ENCODE peak calls at places on chromosomes 12 and 14, in eight cellular contexts. One of them, this sample, is unnamed.

GRCh38 chr12:98456583-98457573 is 58.5 kb upstream of the TMPO start:
- DNase-seq in A549: no peak
- DNase-seq in HCT116: no peak
- DNase-seq in HepG2: no peak
- DNase-seq in endothelial cell of umbilical vein: peak
- DNase-seq in GM12878: no peak
- DNase-seq in K562: peak
- DNase-seq in H1: peak
- DNase-seq in this sample: peak

GRCh38 chr14:68282479-68283377 is 463.1 kb downstream of the RAD51B start:
- DNase-seq in A549: no peak
- DNase-seq in HCT116: no peak
- DNase-seq in HepG2: peak
- DNase-seq in endothelial cell of umbilical vein: no peak
- DNase-seq in GM12878: peak
- DNase-seq in K562: no peak
- DNase-seq in H1: no peak
- DNase-seq in this sample: no peak

GRCh38 chr12:12735301-12735700 is 18.1 kb downstream of the CDKN1B start:
- DNase-seq in A549: no peak
- DNase-seq in HCT116: no peak
- DNase-seq in HepG2: no peak
- DNase-seq in endothelial cell of umbilical vein: peak
- DNase-seq in GM12878: no peak
- DNase-seq in K562: no peak
- DNase-seq in H1: no peak
- DNase-seq in this sample: no peak

GRCh38 chr14:96756745-96757144 is 40.4 kb upstream of the VRK1 start:
- DNase-seq in A549: no peak
- DNase-seq in HCT116: no peak
- DNase-seq in HepG2: no peak
- DNase-seq in endothelial cell of umbilical vein: no peak
- DNase-seq in GM12878: no peak
- DNase-seq in K562: peak
- DNase-seq in H1: no peak
- DNase-seq in this sample: no peak

GRCh38 chr14:23910081-23910875 is 43.3 kb upstream of the DHRS4 start:
- DNase-seq in A549: peak
- DNase-seq in HCT116: peak
- DNase-seq in HepG2: peak
- DNase-seq in endothelial cell of umbilical vein: peak
- DNase-seq in GM12878: no peak
- DNase-seq in K562: peak
- DNase-seq in H1: peak
- DNase-seq in this sample: peak

GRCh38 chr12:32906407-32907165 is 10.0 kb upstream of the PKP2 start:
- DNase-seq in A549: no peak
- DNase-seq in HCT116: no peak
- DNase-seq in HepG2: peak
- DNase-seq in endothelial cell of umbilical vein: no peak
- DNase-seq in GM12878: peak
- DNase-seq in K562: no peak
- DNase-seq in H1: no peak
- DNase-seq in this sample: no peak

GRCh38 chr12:120262852-120263724 is 2.4 kb downstream of the PXN start:
- DNase-seq in A549: no peak
- DNase-seq in HCT116: no peak
- DNase-seq in HepG2: no peak
- DNase-seq in endothelial cell of umbilical vein: peak
- DNase-seq in GM12878: no peak
- DNase-seq in K562: no peak
- DNase-seq in H1: no peak
- DNase-seq in this sample: no peak

GRCh38 chr14:101876539-101876938 is 87.8 kb upstream of the DYNC1H1 start:
- DNase-seq in A549: no peak
- DNase-seq in HCT116: no peak
- DNase-seq in HepG2: no peak
- DNase-seq in endothelial cell of umbilical vein: peak
- DNase-seq in GM12878: peak
- DNase-seq in K562: no peak
- DNase-seq in H1: no peak
- DNase-seq in this sample: peak

GRCh38 chr14:90398315-90398811 is 1.5 kb downstream of the CALM1 start:
- DNase-seq in A549: peak
- DNase-seq in HCT116: no peak
- DNase-seq in HepG2: no peak
- DNase-seq in endothelial cell of umbilical vein: peak
- DNase-seq in GM12878: no peak
- DNase-seq in K562: peak
- DNase-seq in H1: no peak
- DNase-seq in this sample: peak

GRCh38 chr12:7959278-7960063 is 23.5 kb upstream of the SLC2A3 start:
- DNase-seq in A549: no peak
- DNase-seq in HCT116: no peak
- DNase-seq in HepG2: peak
- DNase-seq in endothelial cell of umbilical vein: peak
- DNase-seq in GM12878: peak
- DNase-seq in K562: peak
- DNase-seq in H1: peak
- DNase-seq in this sample: peak

GRCh38 chr12:6494351-6494743 is 445 bp downstream of the NCAPD2 start:
- DNase-seq in A549: no peak
- DNase-seq in HCT116: no peak
- DNase-seq in HepG2: no peak
- DNase-seq in endothelial cell of umbilical vein: no peak
- DNase-seq in GM12878: no peak
- DNase-seq in K562: no peak
- DNase-seq in H1: no peak
- DNase-seq in this sample: no peak

GRCh38 chr14:72679591-72680151 is 214.2 kb downstream of the DPF3 start:
- DNase-seq in A549: no peak
- DNase-seq in HCT116: no peak
- DNase-seq in HepG2: no peak
- DNase-seq in endothelial cell of umbilical vein: peak
- DNase-seq in GM12878: no peak
- DNase-seq in K562: no peak
- DNase-seq in H1: no peak
- DNase-seq in this sample: no peak

GRCh38 chr12:116864371-116865160 is 16.7 kb downstream of the HRK start:
- DNase-seq in A549: peak
- DNase-seq in HCT116: no peak
- DNase-seq in HepG2: peak
- DNase-seq in endothelial cell of umbilical vein: no peak
- DNase-seq in GM12878: no peak
- DNase-seq in K562: no peak
- DNase-seq in H1: no peak
- DNase-seq in this sample: no peak

GRCh38 chr14:97626088-97626487 is 828.9 kb downstream of the VRK1 start:
- DNase-seq in A549: no peak
- DNase-seq in HCT116: no peak
- DNase-seq in HepG2: no peak
- DNase-seq in endothelial cell of umbilical vein: no peak
- DNase-seq in GM12878: no peak
- DNase-seq in K562: no peak
- DNase-seq in H1: no peak
- DNase-seq in this sample: no peak

GRCh38 chr12:94982456-94982855 is 21.0 kb downstream of the NDUFA12 start:
- DNase-seq in A549: no peak
- DNase-seq in HCT116: no peak
- DNase-seq in HepG2: no peak
- DNase-seq in endothelial cell of umbilical vein: no peak
- DNase-seq in GM12878: no peak
- DNase-seq in K562: no peak
- DNase-seq in H1: no peak
- DNase-seq in this sample: no peak

GRCh38 chr14:59067135-59067894 is 121.2 kb upstream of the DAAM1 start:
- DNase-seq in A549: peak
- DNase-seq in HCT116: no peak
- DNase-seq in HepG2: no peak
- DNase-seq in endothelial cell of umbilical vein: no peak
- DNase-seq in GM12878: no peak
- DNase-seq in K562: no peak
- DNase-seq in H1: no peak
- DNase-seq in this sample: peak

DNA sequence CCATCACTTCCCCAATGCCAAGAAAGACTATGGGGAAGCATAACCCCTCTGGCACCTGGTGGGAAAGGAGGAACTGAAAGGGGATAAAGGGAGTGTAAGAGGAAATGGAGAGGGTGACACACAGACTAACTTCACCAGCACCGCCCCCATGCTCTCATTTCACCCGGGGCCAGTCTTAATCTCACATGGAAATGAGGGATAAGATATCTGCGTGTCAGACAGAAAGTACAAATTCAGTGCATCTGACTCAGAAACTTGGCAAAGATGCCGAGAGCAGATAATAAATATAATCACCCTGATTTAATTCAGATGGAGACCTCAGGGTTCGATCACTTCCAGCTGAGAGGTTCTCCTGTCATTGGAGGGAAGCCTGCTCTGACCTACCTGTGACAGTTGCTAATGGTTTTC is 191.6 kb downstream of the DUSP6 start:
- DNase-seq in A549: peak
- DNase-seq in HCT116: no peak
- DNase-seq in HepG2: no peak
- DNase-seq in endothelial cell of umbilical vein: peak
- DNase-seq in GM12878: no peak
- DNase-seq in K562: no peak
- DNase-seq in H1: no peak
- DNase-seq in this sample: peak
- TF ChIP-seq MAX in A549: no peak
- TF ChIP-seq MAX in HCT116: no peak
- TF ChIP-seq MAX in HepG2: no peak
- TF ChIP-seq MAX in endothelial cell of umbilical vein: no peak
- TF ChIP-seq MAX in GM12878: no peak
- TF ChIP-seq MAX in K562: no peak
- TF ChIP-seq MAX in H1: no peak
- TF ChIP-seq MAX in this sample: peak

DNA sequence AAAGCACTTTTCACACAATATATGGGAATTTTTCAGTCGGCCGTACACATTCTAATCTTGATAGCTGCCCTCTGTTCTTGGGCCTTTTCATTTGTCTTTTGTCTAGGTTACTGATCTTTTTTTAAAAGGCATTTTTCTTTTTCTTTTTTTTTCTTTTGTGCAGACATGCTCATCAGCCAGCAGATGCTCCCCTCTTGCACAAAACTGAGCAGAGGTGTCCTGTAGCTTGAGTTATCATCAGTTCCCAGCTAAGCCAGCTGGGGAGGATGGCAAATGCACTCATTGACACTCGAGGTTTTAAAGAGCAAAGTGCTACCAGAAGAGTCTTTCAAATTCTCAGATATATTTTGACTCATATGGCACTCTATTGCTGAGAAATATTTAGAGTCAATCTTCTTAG is 913.9 kb upstream of the SEL1L start:
- DNase-seq in A549: no peak
- DNase-seq in HCT116: no peak
- DNase-seq in HepG2: no peak
- DNase-seq in endothelial cell of umbilical vein: no peak
- DNase-seq in GM12878: no peak
- DNase-seq in K562: no peak
- DNase-seq in H1: no peak
- DNase-seq in this sample: no peak
- TF ChIP-seq CTCF in A549: no peak
- TF ChIP-seq CTCF in HCT116: no peak
- TF ChIP-seq CTCF in HepG2: no peak
- TF ChIP-seq CTCF in endothelial cell of umbilical vein: no peak
- TF ChIP-seq CTCF in GM12878: no peak
- TF ChIP-seq CTCF in K562: no peak
- TF ChIP-seq CTCF in H1: no peak
- TF ChIP-seq CTCF in this sample: no peak

GRCh38 chr12:123479442-123480180 is 21.7 kb downstream of the SNRNP35 start:
- DNase-seq in A549: no peak
- DNase-seq in HCT116: no peak
- DNase-seq in HepG2: no peak
- DNase-seq in endothelial cell of umbilical vein: peak
- DNase-seq in GM12878: no peak
- DNase-seq in K562: no peak
- DNase-seq in H1: no peak
- DNase-seq in this sample: no peak
- TF ChIP-seq POLR2A in A549: no peak
- TF ChIP-seq POLR2A in HCT116: no peak
- TF ChIP-seq POLR2A in HepG2: no peak
- TF ChIP-seq POLR2A in endothelial cell of umbilical vein: no peak
- TF ChIP-seq POLR2A in GM12878: no peak
- TF ChIP-seq POLR2A in K562: no peak
- TF ChIP-seq POLR2A in H1: no peak
- TF ChIP-seq POLR2A in this sample: no peak

GRCh38 chr14:105852378-105853088 is 326.1 kb downstream of the TMEM121 start:
- DNase-seq in A549: no peak
- DNase-seq in HCT116: no peak
- DNase-seq in HepG2: no peak
- DNase-seq in endothelial cell of umbilical vein: no peak
- DNase-seq in GM12878: no peak
- DNase-seq in K562: no peak
- DNase-seq in H1: no peak
- DNase-seq in this sample: no peak

GRCh38 chr14:105849933-105850626 is 323.7 kb downstream of the TMEM121 start:
- DNase-seq in A549: no peak
- DNase-seq in HCT116: no peak
- DNase-seq in HepG2: no peak
- DNase-seq in endothelial cell of umbilical vein: no peak
- DNase-seq in GM12878: no peak
- DNase-seq in K562: no peak
- DNase-seq in H1: no peak
- DNase-seq in this sample: no peak

GRCh38 chr14:105851716-105852377 is 325.5 kb downstream of the TMEM121 start:
- DNase-seq in A549: no peak
- DNase-seq in HCT116: no peak
- DNase-seq in HepG2: no peak
- DNase-seq in endothelial cell of umbilical vein: no peak
- DNase-seq in GM12878: no peak
- DNase-seq in K562: no peak
- DNase-seq in H1: no peak
- DNase-seq in this sample: no peak

GRCh38 chr14:105853089-105853906 is 326.9 kb downstream of the TMEM121 start:
- DNase-seq in A549: no peak
- DNase-seq in HCT116: no peak
- DNase-seq in HepG2: no peak
- DNase-seq in endothelial cell of umbilical vein: no peak
- DNase-seq in GM12878: peak
- DNase-seq in K562: no peak
- DNase-seq in H1: no peak
- DNase-seq in this sample: peak

DNA sequence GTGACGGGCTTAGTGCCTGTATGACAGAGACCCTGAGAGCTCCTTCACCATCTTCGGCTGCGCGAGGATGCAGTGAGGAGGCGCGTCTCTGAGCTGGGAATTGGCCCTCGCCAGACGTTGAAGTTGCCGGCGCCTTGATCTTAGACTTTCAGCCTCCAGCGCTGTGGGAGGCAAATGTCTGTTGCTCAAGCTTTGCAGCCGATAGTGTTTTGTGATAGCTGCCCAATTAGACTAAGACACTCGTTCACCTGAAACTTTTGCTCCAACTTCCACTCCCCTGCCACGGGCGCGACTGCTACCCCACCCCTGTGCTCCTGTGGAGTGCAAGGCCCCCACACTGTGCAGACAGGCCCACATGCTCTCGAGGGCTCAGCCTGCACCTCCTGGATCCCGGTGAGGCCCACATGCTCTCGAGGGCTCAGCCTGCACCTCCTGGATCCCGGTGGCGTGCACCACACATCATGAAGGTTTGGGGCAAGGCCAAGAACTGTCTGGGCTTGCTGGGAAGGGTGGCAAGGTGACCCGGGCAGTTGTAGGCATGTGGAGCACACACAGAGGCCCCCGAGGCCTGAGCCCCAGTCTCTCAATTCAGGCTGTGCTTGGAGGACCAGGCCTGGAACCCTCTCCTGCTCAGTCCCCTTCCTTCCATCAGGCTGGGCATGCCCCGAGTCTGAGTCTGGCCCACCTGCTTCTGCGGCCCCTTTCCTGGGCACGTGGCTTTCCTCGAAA is 324.6 kb downstream of the TMEM121 start:
- DNase-seq in A549: no peak
- DNase-seq in HCT116: no peak
- DNase-seq in HepG2: no peak
- DNase-seq in endothelial cell of umbilical vein: no peak
- DNase-seq in GM12878: no peak
- DNase-seq in K562: no peak
- DNase-seq in H1: no peak
- DNase-seq in this sample: no peak
- TF ChIP-seq MAX in A549: no peak
- TF ChIP-seq MAX in HCT116: no peak
- TF ChIP-seq MAX in HepG2: no peak
- TF ChIP-seq MAX in endothelial cell of umbilical vein: no peak
- TF ChIP-seq MAX in GM12878: no peak
- TF ChIP-seq MAX in K562: no peak
- TF ChIP-seq MAX in H1: no peak
- TF ChIP-seq MAX in this sample: no peak

This sample was measured in NB4.